ENCODE peak calls at places on chromosomes 2 and 18, in eight cellular contexts. One of them, this sample, is unnamed.

GRCh38 chr18:63505566-63506335 is 29.0 kb downstream of the SERPINB5 start:
- DNase-seq in WTC11: peak; percentile 75
- DNase-seq in GM03348: peak; percentile 58
- DNase-seq in activated CD8-positive, alpha-beta memory T cell treated with anti-CD3 and anti-CD28 coated beads, Interleukin-2, amount 50 U/mL, for 48 hours: no peak
- DNase-seq in NCI-H1417: no peak
- DNase-seq in neural crest cell: no peak
- DNase-seq in psoas muscle: no peak
- DNase-seq in HT1080: peak; percentile 34
- DNase-seq in this sample: no peak

GRCh38 chr2:2026252-2026831 is 282.0 kb upstream of the PXDN start:
- DNase-seq in WTC11: no peak
- DNase-seq in GM03348: no peak
- DNase-seq in activated CD8-positive, alpha-beta memory T cell treated with anti-CD3 and anti-CD28 coated beads, Interleukin-2, amount 50 U/mL, for 48 hours: no peak
- DNase-seq in NCI-H1417: no peak
- DNase-seq in neural crest cell: no peak
- DNase-seq in psoas muscle: no peak
- DNase-seq in HT1080: peak; percentile 26
- DNase-seq in this sample: peak; percentile 57

GRCh38 chr2:23486676-23487075 is 101.7 kb downstream of the KLHL29 start:
- DNase-seq in WTC11: no peak
- DNase-seq in GM03348: no peak
- DNase-seq in activated CD8-positive, alpha-beta memory T cell treated with anti-CD3 and anti-CD28 coated beads, Interleukin-2, amount 50 U/mL, for 48 hours: no peak
- DNase-seq in NCI-H1417: no peak
- DNase-seq in neural crest cell: no peak
- DNase-seq in psoas muscle: peak; percentile 80
- DNase-seq in HT1080: no peak
- DNase-seq in this sample: no peak

GRCh38 chr2:207727256-207727655 is 15.8 kb downstream of the CCNYL1 start:
- DNase-seq in WTC11: no peak
- DNase-seq in GM03348: peak; percentile 64
- DNase-seq in activated CD8-positive, alpha-beta memory T cell treated with anti-CD3 and anti-CD28 coated beads, Interleukin-2, amount 50 U/mL, for 48 hours: no peak
- DNase-seq in NCI-H1417: no peak
- DNase-seq in neural crest cell: no peak
- DNase-seq in psoas muscle: no peak
- DNase-seq in HT1080: no peak
- DNase-seq in this sample: no peak

GRCh38 chr2:11079131-11079824 is 76.0 kb upstream of the SLC66A3 start:
- DNase-seq in WTC11: no peak
- DNase-seq in GM03348: no peak
- DNase-seq in activated CD8-positive, alpha-beta memory T cell treated with anti-CD3 and anti-CD28 coated beads, Interleukin-2, amount 50 U/mL, for 48 hours: no peak
- DNase-seq in NCI-H1417: peak; percentile 87
- DNase-seq in neural crest cell: no peak
- DNase-seq in psoas muscle: no peak
- DNase-seq in HT1080: no peak
- DNase-seq in this sample: no peak

GRCh38 chr2:227462463-227462951 is 9.4 kb upstream of the AGFG1 start:
- DNase-seq in WTC11: no peak
- DNase-seq in GM03348: no peak
- DNase-seq in activated CD8-positive, alpha-beta memory T cell treated with anti-CD3 and anti-CD28 coated beads, Interleukin-2, amount 50 U/mL, for 48 hours: no peak
- DNase-seq in NCI-H1417: no peak
- DNase-seq in neural crest cell: no peak
- DNase-seq in psoas muscle: no peak
- DNase-seq in HT1080: no peak
- DNase-seq in this sample: no peak

GRCh38 chr2:219736196-219736595 is 108.8 kb downstream of the SLC4A3 start:
- DNase-seq in WTC11: no peak
- DNase-seq in GM03348: peak; percentile 78
- DNase-seq in activated CD8-positive, alpha-beta memory T cell treated with anti-CD3 and anti-CD28 coated beads, Interleukin-2, amount 50 U/mL, for 48 hours: no peak
- DNase-seq in NCI-H1417: peak; percentile 52
- DNase-seq in neural crest cell: peak; percentile 63
- DNase-seq in psoas muscle: no peak
- DNase-seq in HT1080: peak; percentile 76
- DNase-seq in this sample: peak; percentile 68

GRCh38 chr2:160203422-160203821 is 3.4 kb upstream of the ITGB6 start:
- DNase-seq in WTC11: no peak
- DNase-seq in GM03348: no peak
- DNase-seq in activated CD8-positive, alpha-beta memory T cell treated with anti-CD3 and anti-CD28 coated beads, Interleukin-2, amount 50 U/mL, for 48 hours: no peak
- DNase-seq in NCI-H1417: no peak
- DNase-seq in neural crest cell: no peak
- DNase-seq in psoas muscle: no peak
- DNase-seq in HT1080: no peak
- DNase-seq in this sample: no peak

GRCh38 chr2:10817413-10817812 is 4.8 kb upstream of the PDIA6 start:
- DNase-seq in WTC11: peak; percentile 80
- DNase-seq in GM03348: no peak
- DNase-seq in activated CD8-positive, alpha-beta memory T cell treated with anti-CD3 and anti-CD28 coated beads, Interleukin-2, amount 50 U/mL, for 48 hours: no peak
- DNase-seq in NCI-H1417: peak; percentile 24
- DNase-seq in neural crest cell: no peak
- DNase-seq in psoas muscle: no peak
- DNase-seq in HT1080: no peak
- DNase-seq in this sample: no peak

GRCh38 chr2:234158812-234159211 is 108.3 kb downstream of the SPP2 start:
- DNase-seq in WTC11: no peak
- DNase-seq in GM03348: peak; percentile 18
- DNase-seq in activated CD8-positive, alpha-beta memory T cell treated with anti-CD3 and anti-CD28 coated beads, Interleukin-2, amount 50 U/mL, for 48 hours: no peak
- DNase-seq in NCI-H1417: no peak
- DNase-seq in neural crest cell: no peak
- DNase-seq in psoas muscle: no peak
- DNase-seq in HT1080: peak; percentile 68
- DNase-seq in this sample: no peak

GRCh38 chr2:106771811-106772210 is 114.2 kb downstream of the ST6GAL2 start:
- DNase-seq in WTC11: no peak
- DNase-seq in GM03348: no peak
- DNase-seq in activated CD8-positive, alpha-beta memory T cell treated with anti-CD3 and anti-CD28 coated beads, Interleukin-2, amount 50 U/mL, for 48 hours: no peak
- DNase-seq in NCI-H1417: no peak
- DNase-seq in neural crest cell: no peak
- DNase-seq in psoas muscle: no peak
- DNase-seq in HT1080: no peak
- DNase-seq in this sample: no peak

GRCh38 chr2:182186132-182186735 is 200.6 kb downstream of the PPP1R1C start:
- DNase-seq in WTC11: no peak
- DNase-seq in GM03348: peak; percentile 33
- DNase-seq in activated CD8-positive, alpha-beta memory T cell treated with anti-CD3 and anti-CD28 coated beads, Interleukin-2, amount 50 U/mL, for 48 hours: no peak
- DNase-seq in NCI-H1417: peak; percentile 53
- DNase-seq in neural crest cell: no peak
- DNase-seq in psoas muscle: no peak
- DNase-seq in HT1080: peak; percentile 44
- DNase-seq in this sample: peak; percentile 13

GRCh38 chr2:24702800-24703199 is 90.4 kb downstream of the PTRHD1 start:
- DNase-seq in WTC11: no peak
- DNase-seq in GM03348: peak; percentile 71
- DNase-seq in activated CD8-positive, alpha-beta memory T cell treated with anti-CD3 and anti-CD28 coated beads, Interleukin-2, amount 50 U/mL, for 48 hours: no peak
- DNase-seq in NCI-H1417: no peak
- DNase-seq in neural crest cell: no peak
- DNase-seq in psoas muscle: no peak
- DNase-seq in HT1080: peak; percentile 83
- DNase-seq in this sample: no peak

GRCh38 chr2:12044857-12045256 is 298.4 kb downstream of the LPIN1 start:
- DNase-seq in WTC11: no peak
- DNase-seq in GM03348: no peak
- DNase-seq in activated CD8-positive, alpha-beta memory T cell treated with anti-CD3 and anti-CD28 coated beads, Interleukin-2, amount 50 U/mL, for 48 hours: no peak
- DNase-seq in NCI-H1417: no peak
- DNase-seq in neural crest cell: no peak
- DNase-seq in psoas muscle: no peak
- DNase-seq in HT1080: no peak
- DNase-seq in this sample: no peak

GRCh38 chr2:52658598-52658997 is 1109.0 kb upstream of the CHAC2 start:
- DNase-seq in WTC11: no peak
- DNase-seq in GM03348: peak; percentile 8
- DNase-seq in activated CD8-positive, alpha-beta memory T cell treated with anti-CD3 and anti-CD28 coated beads, Interleukin-2, amount 50 U/mL, for 48 hours: no peak
- DNase-seq in NCI-H1417: no peak
- DNase-seq in neural crest cell: no peak
- DNase-seq in psoas muscle: no peak
- DNase-seq in HT1080: peak; percentile 87
- DNase-seq in this sample: no peak

GRCh38 chr2:37011126-37011525 is 44.8 kb upstream of the STRN start:
- DNase-seq in WTC11: no peak
- DNase-seq in GM03348: no peak
- DNase-seq in activated CD8-positive, alpha-beta memory T cell treated with anti-CD3 and anti-CD28 coated beads, Interleukin-2, amount 50 U/mL, for 48 hours: no peak
- DNase-seq in NCI-H1417: no peak
- DNase-seq in neural crest cell: no peak
- DNase-seq in psoas muscle: no peak
- DNase-seq in HT1080: no peak
- DNase-seq in this sample: no peak

GRCh38 chr2:109009920-109010610 is 21.0 kb upstream of the EDAR start:
- DNase-seq in WTC11: no peak
- DNase-seq in GM03348: no peak
- DNase-seq in activated CD8-positive, alpha-beta memory T cell treated with anti-CD3 and anti-CD28 coated beads, Interleukin-2, amount 50 U/mL, for 48 hours: no peak
- DNase-seq in NCI-H1417: no peak
- DNase-seq in neural crest cell: no peak
- DNase-seq in psoas muscle: no peak
- DNase-seq in HT1080: peak; percentile 20
- DNase-seq in this sample: no peak

GRCh38 chr2:75224636-75225094 is 25.3 kb upstream of the TACR1 start:
- DNase-seq in WTC11: no peak
- DNase-seq in GM03348: no peak
- DNase-seq in activated CD8-positive, alpha-beta memory T cell treated with anti-CD3 and anti-CD28 coated beads, Interleukin-2, amount 50 U/mL, for 48 hours: no peak
- DNase-seq in NCI-H1417: peak; percentile 13
- DNase-seq in neural crest cell: no peak
- DNase-seq in psoas muscle: no peak
- DNase-seq in HT1080: peak; percentile 36
- DNase-seq in this sample: no peak

GRCh38 chr2:100791936-100792308 is 28.0 kb upstream of the NPAS2 start:
- DNase-seq in WTC11: no peak
- DNase-seq in GM03348: no peak
- DNase-seq in activated CD8-positive, alpha-beta memory T cell treated with anti-CD3 and anti-CD28 coated beads, Interleukin-2, amount 50 U/mL, for 48 hours: no peak
- DNase-seq in NCI-H1417: no peak
- DNase-seq in neural crest cell: no peak
- DNase-seq in psoas muscle: no peak
- DNase-seq in HT1080: no peak
- DNase-seq in this sample: no peak

GRCh38 chr2:128449226-128450061 is 130.8 kb upstream of the HS6ST1 start:
- DNase-seq in WTC11: no peak
- DNase-seq in GM03348: no peak
- DNase-seq in activated CD8-positive, alpha-beta memory T cell treated with anti-CD3 and anti-CD28 coated beads, Interleukin-2, amount 50 U/mL, for 48 hours: peak; percentile 38
- DNase-seq in NCI-H1417: no peak
- DNase-seq in neural crest cell: no peak
- DNase-seq in psoas muscle: no peak
- DNase-seq in HT1080: no peak
- DNase-seq in this sample: no peak

GRCh38 chr2:13240789-13241487 is 524.2 kb downstream of the TRIB2 start:
- DNase-seq in WTC11: no peak
- DNase-seq in GM03348: no peak
- DNase-seq in activated CD8-positive, alpha-beta memory T cell treated with anti-CD3 and anti-CD28 coated beads, Interleukin-2, amount 50 U/mL, for 48 hours: no peak
- DNase-seq in NCI-H1417: no peak
- DNase-seq in neural crest cell: no peak
- DNase-seq in psoas muscle: no peak
- DNase-seq in HT1080: no peak
- DNase-seq in this sample: no peak

GRCh38 chr2:218323526-218324472 is 31.5 kb upstream of the TMBIM1 start:
- DNase-seq in WTC11: peak; percentile 70
- DNase-seq in GM03348: peak; percentile 56
- DNase-seq in activated CD8-positive, alpha-beta memory T cell treated with anti-CD3 and anti-CD28 coated beads, Interleukin-2, amount 50 U/mL, for 48 hours: no peak
- DNase-seq in NCI-H1417: peak; percentile 29
- DNase-seq in neural crest cell: peak; percentile 15
- DNase-seq in psoas muscle: no peak
- DNase-seq in HT1080: peak; percentile 59
- DNase-seq in this sample: no peak

GRCh38 chr2:123207245-123207644 is 817.8 kb upstream of the CNTNAP5 start:
- DNase-seq in WTC11: no peak
- DNase-seq in GM03348: no peak
- DNase-seq in activated CD8-positive, alpha-beta memory T cell treated with anti-CD3 and anti-CD28 coated beads, Interleukin-2, amount 50 U/mL, for 48 hours: no peak
- DNase-seq in NCI-H1417: no peak
- DNase-seq in neural crest cell: no peak
- DNase-seq in psoas muscle: no peak
- DNase-seq in HT1080: no peak
- DNase-seq in this sample: no peak

GRCh38 chr2:207472343-207473202 is 57.2 kb upstream of the CREB1 start:
- DNase-seq in WTC11: no peak
- DNase-seq in GM03348: no peak
- DNase-seq in activated CD8-positive, alpha-beta memory T cell treated with anti-CD3 and anti-CD28 coated beads, Interleukin-2, amount 50 U/mL, for 48 hours: no peak
- DNase-seq in NCI-H1417: no peak
- DNase-seq in neural crest cell: no peak
- DNase-seq in psoas muscle: no peak
- DNase-seq in HT1080: no peak
- DNase-seq in this sample: no peak

GRCh38 chr2:104052341-104052740 is 801.6 kb upstream of the POU3F3 start:
- DNase-seq in WTC11: no peak
- DNase-seq in GM03348: no peak
- DNase-seq in activated CD8-positive, alpha-beta memory T cell treated with anti-CD3 and anti-CD28 coated beads, Interleukin-2, amount 50 U/mL, for 48 hours: no peak
- DNase-seq in NCI-H1417: no peak
- DNase-seq in neural crest cell: no peak
- DNase-seq in psoas muscle: no peak
- DNase-seq in HT1080: no peak
- DNase-seq in this sample: no peak

This sample was measured in Ammon's horn.